ENCODE peak calls at places on chromosome 17, in five cellular contexts. Q is transverse colon, I is hepatocyte, R is esophagus squamous epithelium, P is left ventricle myocardium inferior. H is an unnamed sample. For H3K36me3, the result is how much of the 10 kb centered on the place peaks cover.

GRCh38 chr17:44607836-44608690 is 48.2 kb upstream of the MEIOC start:
- DNase-seq in Q (no peak), I (peak), P (no peak), R (no peak), H (no peak)

GRCh38 chr17:14919580-14920160 is 345.5 kb downstream of the PMP22 start:
- DNase-seq in Q (no peak), I (no peak), P (no peak), R (no peak), H (no peak)

GRCh38 chr17:34098712-34099111 is 156.4 kb upstream of the CCL2 start:
- DNase-seq in P (no peak), Q (no peak), I (peak), R (no peak), H (no peak)

GRCh38 chr17:7496470-7497227 is 12.5 kb downstream of the POLR2A start:
- DNase-seq in R (no peak), P (no peak), Q (no peak), I (no peak), H (no peak)

GRCh38 chr17:27109346-27109745 is 184.6 kb upstream of the WSB1 start:
- DNase-seq in I (no peak), Q (no peak), P (no peak), R (no peak), H (no peak)

GRCh38 chr17:55587608-55588139 is 76.4 kb upstream of the SMIM36 start:
- DNase-seq in Q (no peak), P (peak), I (peak), R (no peak), H (no peak)

GRCh38 chr17:39404542-39405378 is 3.3 kb upstream of the FBXL20 start:
- DNase-seq in R (no peak), I (no peak), P (no peak), Q (no peak), H (no peak)

GRCh38 chr17:16422416-16422815 is 7.0 kb downstream of the TRPV2 start:
- DNase-seq in P (no peak), Q (no peak), R (no peak), I (no peak), H (no peak)

GRCh38 chr17:76444518-76445311 is 8.2 kb downstream of the UBE2O start:
- DNase-seq in I (no peak), Q (no peak), P (no peak), R (no peak), H (no peak)

GRCh38 chr17:63399856-63400255 is 46.2 kb downstream of the CYB561 start:
- DNase-seq in R (no peak), Q (peak), P (peak), I (peak), H (no peak)

GRCh38 chr17:58285422-58285810 is 4.7 kb upstream of the MPO start:
- DNase-seq in Q (no peak), P (no peak), I (no peak), R (no peak), H (no peak)

GRCh38 chr17:4534515-4534914 is 20.7 kb downstream of the MYBBP1A start:
- DNase-seq in R (no peak), Q (no peak), I (no peak), P (no peak), H (no peak)

GRCh38 chr17:64694207-64694606 is 32.1 kb upstream of the SMURF2 start:
- DNase-seq in I (no peak), R (no peak), P (peak), Q (peak), H (peak)

GRCh38 chr17:70144260-70144846 is 25.0 kb upstream of the KCNJ2 start:
- DNase-seq in R (no peak), I (peak), Q (no peak), P (no peak), H (no peak)

GRCh38 chr17:4479982-4480751 is 18.5 kb upstream of the SPNS2 start:
- DNase-seq in R (no peak), I (no peak), P (no peak), Q (no peak), H (no peak)

GRCh38 chr17:2844386-2844785 is 48.1 kb downstream of the RAP1GAP2 start:
- DNase-seq in P (no peak), R (no peak), Q (no peak), I (peak), H (no peak)

GRCh38 chr17:35801583-35802224 is 6.3 kb upstream of the MMP28 start:
- DNase-seq in P (peak), Q (peak), I (peak), R (no peak), H (no peak)

DNA sequence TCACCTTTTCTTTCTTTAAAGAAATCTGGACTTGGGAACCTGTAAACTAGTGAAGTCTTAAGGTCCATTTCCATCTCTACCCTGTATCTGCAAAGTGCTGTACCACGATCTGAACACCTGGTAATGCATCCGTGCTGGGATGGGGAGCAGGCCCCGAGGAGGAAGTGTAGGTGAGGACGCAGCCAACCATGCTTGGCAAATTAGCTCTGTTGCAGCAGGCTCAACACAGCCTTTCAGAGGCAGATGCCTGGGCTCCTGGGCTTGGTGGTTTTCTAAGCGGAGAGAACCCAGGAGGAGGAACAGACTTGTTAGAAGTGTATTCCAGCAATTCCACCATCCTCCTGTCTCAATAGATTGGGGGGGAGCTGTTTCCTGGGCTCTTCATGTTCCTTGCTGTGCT is 5.5 kb downstream of the AFMID start:
- DNase-seq in I (no peak), P (no peak), R (no peak), Q (no peak), H (no peak)
- H3K36me3 ChIP-seq in I (under half), P (half or more), R (half or more), Q (under half), H (under half)

DNA sequence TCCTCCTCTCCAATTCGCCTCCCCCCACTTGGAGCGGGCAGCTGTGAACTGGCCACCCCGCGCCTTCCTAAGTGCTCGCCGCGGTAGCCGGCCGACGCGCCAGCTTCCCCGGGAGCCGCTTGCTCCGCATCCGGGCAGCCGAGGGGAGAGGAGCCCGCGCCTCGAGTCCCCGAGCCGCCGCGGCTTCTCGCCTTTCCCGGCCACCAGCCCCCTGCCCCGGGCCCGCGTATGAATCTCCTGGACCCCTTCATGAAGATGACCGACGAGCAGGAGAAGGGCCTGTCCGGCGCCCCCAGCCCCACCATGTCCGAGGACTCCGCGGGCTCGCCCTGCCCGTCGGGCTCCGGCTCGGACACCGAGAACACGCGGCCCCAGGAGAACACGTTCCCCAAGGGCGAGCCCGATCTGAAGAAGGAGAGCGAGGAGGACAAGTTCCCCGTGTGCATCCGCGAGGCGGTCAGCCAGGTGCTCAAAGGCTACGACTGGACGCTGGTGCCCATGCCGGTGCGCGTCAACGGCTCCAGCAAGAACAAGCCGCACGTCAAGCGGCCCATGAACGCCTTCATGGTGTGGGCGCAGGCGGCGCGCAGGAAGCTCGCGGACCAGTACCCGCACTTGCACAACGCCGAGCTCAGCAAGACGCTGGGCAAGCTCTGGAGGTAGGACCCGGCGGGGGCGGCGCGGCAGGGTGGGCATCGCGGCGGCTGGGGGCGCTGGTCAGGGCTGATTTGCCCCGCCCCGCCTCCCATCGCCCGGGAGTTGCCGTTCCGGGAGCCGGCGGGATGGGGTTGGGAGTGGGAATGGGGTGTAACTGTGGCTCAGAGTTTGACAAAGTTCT is 563 bp downstream of the SOX9 start:
- DNase-seq in R (no peak), Q (peak), P (peak), I (peak), H (peak)
- H3K27ac ChIP-seq in R (peak), Q (peak), P (peak), I (peak), H (peak)

GRCh38 chr17:20201059-20201458 is 191.9 kb downstream of the SPECC1 start:
- DNase-seq in P (no peak), R (no peak), I (no peak), Q (no peak), H (no peak)
- H3K4me3 ChIP-seq in P (no peak), R (no peak), I (no peak), Q (no peak), H (no peak)

DNA sequence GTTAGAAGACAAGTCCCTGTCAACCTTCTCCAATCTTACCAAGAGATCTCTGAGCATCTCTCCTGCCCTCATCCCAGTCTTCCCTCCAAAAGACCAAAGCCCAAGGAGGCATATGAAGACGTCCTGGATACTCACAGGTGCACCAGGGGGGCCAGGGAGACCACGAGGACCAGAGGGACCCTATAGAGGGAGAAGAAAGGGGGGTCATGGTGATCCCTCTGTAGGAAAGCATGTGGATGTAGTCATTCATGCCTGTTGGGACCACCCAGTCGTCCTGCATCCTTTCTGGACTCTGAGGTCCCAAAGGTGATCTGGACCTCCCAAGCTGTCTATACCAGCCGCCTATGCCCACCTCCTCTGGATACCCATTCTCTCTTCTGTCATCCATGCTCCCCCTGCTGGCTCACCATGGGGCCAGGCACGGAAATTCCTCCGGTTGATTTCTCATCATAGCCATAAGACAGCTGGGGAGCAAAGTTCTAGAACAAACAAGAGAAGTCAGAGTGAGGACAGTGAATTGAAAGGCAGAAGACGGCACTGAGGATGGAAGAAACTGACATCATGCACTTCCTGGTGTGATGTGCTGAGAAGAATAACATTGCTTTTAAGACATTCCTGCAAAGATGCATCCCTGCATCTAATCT is 3.3 kb downstream of the COL1A1 start:
- DNase-seq in P (no peak), I (peak), R (no peak), Q (peak), H (no peak)
- H3K36me3 ChIP-seq in P (under half), I (under half), R (under half), Q (under half), H (under half)

GRCh38 chr17:45975640-45976295 is 23.3 kb upstream of the STH start:
- DNase-seq in R (no peak), I (no peak), Q (no peak), P (no peak), H (no peak)
- H3K27ac ChIP-seq in R (no peak), I (no peak), Q (no peak), P (no peak), H (no peak)